ENCODE peak calls at places on chromosome 5, in seven cellular contexts. V is NCI-H748 treated with DMSO at 0.1 percent for 48 hours; H is Jurkat, Clone E6-1; N is stromal cell of bone marrow; S is NCI-H2107; O is LoVo; Y is endothelial cell. A is an unnamed sample.

GRCh38 chr5:60927450-60927849 is 17.4 kb downstream of the ERCC8 start:
- DNase-seq in V (no peak), Y (no peak), N (no peak), S (no peak), O (no peak), H (no peak), A (no peak)

GRCh38 chr5:34889394-34889793 is 25.9 kb downstream of the RAD1 start:
- DNase-seq in S (no peak), H (no peak), V (no peak), N (no peak), Y (no peak), O (no peak), A (no peak)

GRCh38 chr5:1217596-1218206 is 7.5 kb upstream of the SLC6A18 start:
- DNase-seq in S (no peak), O (no peak), H (peak), Y (no peak), N (no peak), V (no peak), A (no peak)

GRCh38 chr5:107576736-107577440 is 93.8 kb downstream of the EFNA5 start:
- DNase-seq in H (no peak), O (no peak), N (no peak), Y (no peak), V (no peak), S (no peak), A (no peak)

GRCh38 chr5:69295088-69295754 is 37.4 kb downstream of the CCDC125 start:
- DNase-seq in V (no peak), H (no peak), O (no peak), N (peak), Y (no peak), S (no peak), A (no peak)

GRCh38 chr5:171783051-171783450 is 2.6 kb upstream of the SMIM23 start:
- DNase-seq in V (no peak), N (peak), H (no peak), Y (no peak), S (no peak), O (no peak), A (peak)

GRCh38 chr5:35856186-35857003 is at the start of gene IL7R:
- DNase-seq in O (no peak), H (peak), Y (no peak), N (no peak), S (no peak), V (no peak), A (no peak)

GRCh38 chr5:151005975-151006576 is 14.3 kb upstream of the GPX3 start:
- DNase-seq in V (no peak), S (no peak), H (no peak), O (peak), Y (no peak), N (peak), A (peak)

GRCh38 chr5:32710335-32710858 is 724 bp upstream of the NPR3 start:
- DNase-seq in Y (peak), S (no peak), H (no peak), O (peak), N (no peak), V (peak), A (no peak)

GRCh38 chr5:100789641-100790160 is 113.4 kb downstream of the ST8SIA4 start:
- DNase-seq in V (no peak), Y (no peak), H (no peak), N (no peak), S (no peak), O (no peak), A (no peak)

GRCh38 chr5:114450516-114450909 is 88.6 kb downstream of the KCNN2 start:
- DNase-seq in H (no peak), Y (no peak), N (no peak), V (no peak), O (no peak), S (no peak), A (no peak)

GRCh38 chr5:142611154-142611553 is 74.7 kb downstream of the FGF1 start:
- DNase-seq in H (peak), Y (peak), N (peak), V (peak), S (peak), O (peak), A (no peak)